ENCODE peak calls at places on chromosomes 16 and 17, in five cellular contexts. I is fibroblast of the aortic adventitia, G is fibroblast of lung, B is transverse colon, N is lung. Z is an unnamed sample.

GRCh38 chr16:4689091-4689671 is 4.2 kb upstream of the NUDT16L1 start:
- DNase-seq in G (no peak), B (no peak), N (no peak), I (no peak), Z (no peak)

GRCh38 chr16:14553447-14553846 is 76.6 kb downstream of the PARN start:
- DNase-seq in G (no peak), N (no peak), B (no peak), I (no peak), Z (no peak)

GRCh38 chr17:15431201-15431600 is 36.2 kb downstream of the CDRT4 start:
- DNase-seq in N (no peak), I (peak), G (no peak), B (peak), Z (peak)

GRCh38 chr16:22130528-22130927 is 31.8 kb upstream of the SDR42E2 start:
- DNase-seq in I (no peak), G (no peak), B (no peak), N (no peak), Z (no peak)

GRCh38 chr16:27441998-27442397 is 40.0 kb downstream of the IL21R start:
- DNase-seq in G (no peak), I (no peak), B (no peak), N (no peak), Z (no peak)

GRCh38 chr16:87075319-87075860 is 241.8 kb downstream of the C16orf95 start:
- DNase-seq in G (no peak), B (no peak), I (no peak), N (no peak), Z (no peak)

GRCh38 chr17:14428640-14429029 is 127.8 kb downstream of the HS3ST3B1 start:
- DNase-seq in I (no peak), G (no peak), B (no peak), N (no peak), Z (no peak)

GRCh38 chr16:554640-555413 is 5.4 kb upstream of the PRR35 start:
- DNase-seq in B (peak), G (peak), N (no peak), I (peak), Z (peak)

GRCh38 chr17:8109669-8110455 is 8.5 kb downstream of the ALOXE3 start:
- DNase-seq in N (no peak), B (peak), G (peak), I (peak), Z (peak)

GRCh38 chr16:57585051-57585687 is 42.7 kb downstream of the ADGRG5 start:
- DNase-seq in G (no peak), B (no peak), N (no peak), I (no peak), Z (no peak)

GRCh38 chr16:70694517-70695218 is 8.8 kb upstream of the MTSS2 start:
- DNase-seq in I (no peak), G (no peak), B (no peak), N (no peak), Z (no peak)

GRCh38 chr17:56596741-56597494 is 3.4 kb downstream of the NOG start:
- DNase-seq in B (no peak), I (no peak), N (no peak), G (no peak), Z (no peak)

GRCh38 chr17:83203472-83204221 is 124.2 kb downstream of the METRNL start:
- DNase-seq in G (no peak), I (peak), N (no peak), B (peak), Z (peak)

GRCh38 chr16:10245002-10245401 is 62.8 kb upstream of the GRIN2A start:
- DNase-seq in B (no peak), I (no peak), G (no peak), N (no peak), Z (no peak)

GRCh38 chr16:15507299-15507958 is 73.0 kb downstream of the BMERB1 start:
- DNase-seq in B (no peak), G (peak), N (no peak), I (peak), Z (peak)

GRCh38 chr17:58303981-58304734 is 23.4 kb upstream of the MPO start:
- DNase-seq in G (peak), N (peak), B (peak), I (peak), Z (peak)

GRCh38 chr16:24939224-24939623 is 75.9 kb downstream of the ARHGAP17 start:
- DNase-seq in I (no peak), N (no peak), G (no peak), B (no peak), Z (no peak)

GRCh38 chr17:41067281-41067680 is 1.6 kb upstream of the KRTAP2-4 start:
- DNase-seq in I (peak), B (no peak), G (no peak), N (no peak), Z (peak)

GRCh38 chr17:4520881-4521600 is 22.4 kb downstream of the SPNS2 start:
- DNase-seq in N (peak), B (peak), I (peak), G (no peak), Z (no peak)

GRCh38 chr17:45384800-45385262 is 47.8 kb downstream of the ARHGAP27 start:
- DNase-seq in B (no peak), G (no peak), N (no peak), I (no peak), Z (no peak)

GRCh38 chr17:68646626-68647526 is 45.7 kb upstream of the FAM20A start:
- DNase-seq in N (no peak), G (peak), B (no peak), I (peak), Z (no peak)

GRCh38 chr17:76561332-76561731 is 21.5 kb downstream of the PRCD start:
- DNase-seq in N (no peak), G (no peak), B (no peak), I (no peak), Z (peak)

GRCh38 chr17:29141484-29141835 is 38.7 kb downstream of the MYO18A start:
- DNase-seq in G (no peak), I (no peak), N (no peak), B (no peak), Z (no peak)

GRCh38 chr16:30535106-30535776 is 583 bp upstream of the ZNF747 start:
- DNase-seq in N (no peak), B (no peak), I (no peak), G (peak), Z (no peak)

GRCh38 chr17:34930283-34930682 is 31.0 kb downstream of the CCT6B start:
- DNase-seq in G (no peak), B (no peak), N (no peak), I (no peak), Z (no peak)

GRCh38 chr16:63442246-63442645 is 1406.0 kb upstream of the CDH8 start:
- DNase-seq in G (no peak), N (no peak), B (no peak), I (no peak), Z (no peak)

GRCh38 chr17:42535400-42536047 is 517 bp upstream of the NAGLU start:
- DNase-seq in I (no peak), N (no peak), G (no peak), B (no peak), Z (no peak)

GRCh38 chr16:60107467-60107866 is 1373.4 kb upstream of the GOT2 start:
- DNase-seq in B (no peak), G (peak), N (no peak), I (no peak), Z (no peak)

GRCh38 chr17:6544770-6545169 is 11.6 kb downstream of the PITPNM3 start:
- DNase-seq in G (no peak), I (no peak), B (no peak), N (no peak), Z (no peak)

GRCh38 chr17:6548034-6548433 is 8.3 kb downstream of the PITPNM3 start:
- DNase-seq in G (peak), N (no peak), I (no peak), B (no peak), Z (no peak)

GRCh38 chr17:6547336-6547735 is 9.0 kb downstream of the PITPNM3 start:
- DNase-seq in N (no peak), G (no peak), I (no peak), B (no peak), Z (no peak)

GRCh38 chr17:6545291-6545690 is 11.1 kb downstream of the PITPNM3 start:
- DNase-seq in G (no peak), I (no peak), B (no peak), N (no peak), Z (no peak)

DNA sequence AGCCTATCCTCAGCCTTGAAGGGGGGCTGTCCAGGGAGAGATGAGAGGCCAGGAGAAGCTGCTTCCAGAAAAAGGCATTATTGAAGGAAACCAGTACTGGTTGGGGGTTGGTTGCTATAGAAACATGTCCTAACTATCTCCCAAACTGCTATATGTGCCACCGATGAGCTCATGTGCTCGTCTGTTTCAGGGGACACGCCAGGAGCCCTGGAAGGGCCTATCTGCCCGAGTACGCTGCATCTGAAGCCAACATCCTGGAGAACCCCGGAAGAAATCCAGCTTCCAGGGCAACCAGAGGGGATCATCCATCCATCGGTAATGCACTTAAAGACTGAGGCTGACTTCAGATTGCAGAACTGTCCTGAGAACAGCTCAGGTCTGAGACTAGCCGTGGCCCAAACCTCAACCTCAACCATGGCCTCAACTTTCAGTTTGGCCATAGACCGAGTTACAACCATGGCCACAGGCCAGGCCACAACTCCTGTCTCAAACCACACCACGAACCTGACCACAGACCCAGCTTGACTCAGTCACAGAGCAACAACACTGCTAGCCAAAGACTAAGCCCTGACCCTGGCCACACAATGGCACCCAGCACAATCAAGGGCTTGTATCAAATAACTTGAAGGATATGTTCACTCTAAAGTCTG is 10.2 kb downstream of the PITPNM3 start:
- DNase-seq in I (peak), G (peak), N (no peak), B (no peak), Z (no peak)
- H3K4me3 ChIP-seq in I (no peak), G (no peak), N (no peak), B (no peak), Z (no peak)

DNA sequence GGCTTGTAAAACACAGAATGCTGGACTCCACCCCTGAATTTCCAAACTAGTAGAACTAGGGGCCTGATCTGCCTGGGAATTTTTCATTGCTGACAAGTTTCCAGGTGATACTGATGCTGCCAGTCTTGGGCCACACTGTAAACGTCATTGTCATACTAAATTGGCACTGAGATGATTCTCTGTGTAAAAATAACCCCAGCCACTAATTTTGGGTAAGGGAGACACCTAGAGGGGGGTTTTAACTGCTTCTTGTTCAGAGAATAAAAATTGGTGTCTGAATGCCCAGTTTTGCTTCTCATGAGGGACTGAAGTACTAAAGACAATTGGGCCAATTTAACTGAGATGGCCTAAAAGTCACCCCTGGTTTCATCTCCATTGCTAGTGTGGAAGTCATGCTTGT is 5.0 kb upstream of the CDH13 start:
- DNase-seq in N (no peak), G (no peak), B (no peak), I (no peak), Z (no peak)
- TF ChIP-seq CTCF in N (no peak), G (no peak), B (no peak), I (peak), Z (peak)

GRCh38 chr16:19113577-19114358 is at the start of gene ITPRIPL2:
- DNase-seq in G (peak), N (peak), I (peak), B (peak), Z (peak)
- H3K4me3 ChIP-seq in G (peak), N (peak), I (peak), B (peak), Z (peak)

DNA sequence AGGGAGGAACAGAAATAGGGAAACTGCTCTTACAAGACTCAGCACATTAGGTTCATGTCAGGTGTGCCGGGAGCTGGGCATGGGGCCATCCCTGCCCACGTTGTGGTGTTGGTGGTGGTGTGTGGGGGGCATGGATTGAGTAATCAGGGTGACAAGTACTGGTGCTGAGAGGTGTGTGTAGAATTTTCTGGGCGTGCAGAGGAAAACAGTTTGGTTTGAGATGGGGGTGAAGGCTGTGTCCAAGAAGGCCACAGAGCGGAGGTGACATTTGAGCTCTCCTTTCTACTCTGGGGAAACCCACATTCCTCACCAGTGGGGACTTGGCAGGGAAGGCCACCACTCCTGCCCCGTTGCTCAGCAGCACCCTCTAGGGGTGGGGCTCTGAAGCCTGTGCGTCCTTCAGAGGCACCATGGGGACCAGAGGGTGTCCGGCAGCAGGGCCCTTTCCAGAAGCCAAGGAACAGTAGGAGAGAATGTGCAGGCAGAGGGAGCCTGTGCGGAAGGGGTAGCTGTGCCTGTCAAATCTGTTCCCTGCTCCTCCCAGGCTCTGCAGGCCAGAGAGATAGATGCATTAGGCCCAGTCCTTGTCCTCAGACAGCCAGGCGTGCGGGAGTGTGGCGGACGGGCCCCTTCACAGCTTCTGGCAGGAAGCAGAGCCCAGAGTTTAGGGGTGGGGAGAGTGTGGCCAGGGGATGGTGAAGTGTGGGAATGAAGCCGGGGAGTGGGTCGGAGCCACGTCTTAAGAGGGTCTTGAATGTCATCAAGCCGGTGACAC is 48.7 kb upstream of the GSE1 start:
- DNase-seq in B (peak), N (no peak), I (no peak), G (no peak), Z (no peak)
- TF ChIP-seq CTCF in B (peak), N (no peak), I (peak), G (peak), Z (peak)

GRCh38 chr17:80698297-80698696 is 153.7 kb downstream of the RPTOR start:
- DNase-seq in B (no peak), G (no peak), N (no peak), I (no peak), Z (no peak)

GRCh38 chr17:80694992-80695912 is 150.6 kb downstream of the RPTOR start:
- DNase-seq in I (no peak), G (peak), B (no peak), N (no peak), Z (no peak)

GRCh38 chr17:80696456-80696855 is 151.8 kb downstream of the RPTOR start:
- DNase-seq in N (no peak), G (no peak), B (no peak), I (no peak), Z (no peak)

GRCh38 chr17:80695979-80696378 is 151.3 kb downstream of the RPTOR start:
- DNase-seq in I (no peak), G (no peak), B (no peak), N (no peak), Z (peak)

GRCh38 chr17:80696964-80697363 is 152.3 kb downstream of the RPTOR start:
- DNase-seq in G (no peak), N (no peak), I (no peak), B (no peak), Z (no peak)
- H3K4me3 ChIP-seq in G (no peak), N (no peak), I (no peak), B (no peak), Z (no peak)

GRCh38 chr16:69286941-69287713 is 24.0 kb upstream of the VPS4A start:
- DNase-seq in I (peak), B (peak), N (peak), G (peak), Z (peak)
- TF ChIP-seq CTCF in I (peak), B (peak), N (peak), G (peak), Z (peak)

GRCh38 chr16:23801387-23801786 is 34.4 kb upstream of the PRKCB start:
- DNase-seq in I (peak), N (peak), G (peak), B (peak), Z (peak)

GRCh38 chr16:23807028-23807427 is 28.8 kb upstream of the PRKCB start:
- DNase-seq in G (no peak), I (no peak), B (no peak), N (peak), Z (no peak)

DNA sequence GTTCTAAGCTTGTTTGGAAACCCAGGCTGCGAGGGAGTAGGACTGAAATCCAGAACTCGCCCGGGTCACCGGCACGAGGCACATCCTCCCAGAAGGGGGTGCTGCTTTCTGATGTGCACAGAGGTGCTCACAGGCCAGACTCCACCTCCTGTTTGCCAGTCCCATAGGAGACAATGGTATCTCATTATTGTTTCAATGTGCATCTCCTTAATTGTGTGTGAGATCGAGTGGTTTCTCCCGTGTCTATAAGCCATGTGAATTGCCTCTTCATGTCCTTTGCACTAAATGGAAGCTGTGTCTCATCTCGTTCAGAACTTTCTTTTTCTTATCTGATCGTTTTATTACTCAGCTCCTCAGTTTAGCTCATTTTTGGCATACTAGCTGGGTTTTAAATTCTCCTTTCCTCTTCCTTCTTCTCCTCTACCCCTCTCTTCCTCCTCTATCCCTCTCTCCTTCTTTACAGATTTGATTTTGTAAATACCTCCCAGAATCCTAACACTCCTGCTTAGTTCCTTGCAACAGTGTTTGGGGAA is 32.1 kb upstream of the PRKCB start:
- DNase-seq in B (peak), N (peak), G (peak), I (peak), Z (peak)
- H3K4me3 ChIP-seq in B (no peak), N (no peak), G (no peak), I (peak), Z (no peak)